ENCODE peak calls at places on chromosomes 7 and 10, in seven cellular contexts. One of them, this sample, is unnamed.

GRCh38 chr10:104589871-104590270 is 51.2 kb upstream of the SORCS3 start:
- DNase-seq in HCT116: peak
- DNase-seq in EL: peak
- DNase-seq in uterus: no peak
- DNase-seq in activated CD4-positive, alpha-beta T cell treated with anti-CD3 and anti-CD28 coated beads, Interleukin-2, amount 50 U/mL, for 4 hours: no peak
- DNase-seq in GM23248: peak
- DNase-seq in stimulated activated naive CD8-positive, alpha-beta T cell treated with anti-CD3 and anti-CD28 coated beads, Interleukin-15, Interleukin-2, amounts not matched to agents 100 U/mL and 50 U/mL, for 24 hours: no peak
- DNase-seq in this sample: no peak

GRCh38 chr10:75987610-75988009 is 556.2 kb downstream of the LRMDA start:
- DNase-seq in activated CD4-positive, alpha-beta T cell treated with anti-CD3 and anti-CD28 coated beads, Interleukin-2, amount 50 U/mL, for 4 hours: no peak
- DNase-seq in HCT116: no peak
- DNase-seq in EL: peak
- DNase-seq in stimulated activated naive CD8-positive, alpha-beta T cell treated with anti-CD3 and anti-CD28 coated beads, Interleukin-15, Interleukin-2, amounts not matched to agents 100 U/mL and 50 U/mL, for 24 hours: no peak
- DNase-seq in GM23248: peak
- DNase-seq in uterus: no peak
- DNase-seq in this sample: no peak

GRCh38 chr7:151408839-151409554 is 841 bp downstream of the WDR86 start:
- DNase-seq in uterus: no peak
- DNase-seq in EL: no peak
- DNase-seq in stimulated activated naive CD8-positive, alpha-beta T cell treated with anti-CD3 and anti-CD28 coated beads, Interleukin-15, Interleukin-2, amounts not matched to agents 100 U/mL and 50 U/mL, for 24 hours: no peak
- DNase-seq in activated CD4-positive, alpha-beta T cell treated with anti-CD3 and anti-CD28 coated beads, Interleukin-2, amount 50 U/mL, for 4 hours: peak
- DNase-seq in HCT116: no peak
- DNase-seq in GM23248: no peak
- DNase-seq in this sample: peak

GRCh38 chr7:43905209-43905946 is 1.0 kb downstream of the URGCP start:
- DNase-seq in stimulated activated naive CD8-positive, alpha-beta T cell treated with anti-CD3 and anti-CD28 coated beads, Interleukin-15, Interleukin-2, amounts not matched to agents 100 U/mL and 50 U/mL, for 24 hours: no peak
- DNase-seq in HCT116: peak
- DNase-seq in EL: peak
- DNase-seq in GM23248: peak
- DNase-seq in activated CD4-positive, alpha-beta T cell treated with anti-CD3 and anti-CD28 coated beads, Interleukin-2, amount 50 U/mL, for 4 hours: no peak
- DNase-seq in uterus: no peak
- DNase-seq in this sample: peak

GRCh38 chr10:104735036-104735435 is 93.9 kb downstream of the SORCS3 start:
- DNase-seq in GM23248: no peak
- DNase-seq in activated CD4-positive, alpha-beta T cell treated with anti-CD3 and anti-CD28 coated beads, Interleukin-2, amount 50 U/mL, for 4 hours: no peak
- DNase-seq in stimulated activated naive CD8-positive, alpha-beta T cell treated with anti-CD3 and anti-CD28 coated beads, Interleukin-15, Interleukin-2, amounts not matched to agents 100 U/mL and 50 U/mL, for 24 hours: no peak
- DNase-seq in HCT116: no peak
- DNase-seq in uterus: no peak
- DNase-seq in EL: no peak
- DNase-seq in this sample: no peak

GRCh38 chr7:95011156-95011928 is 103.9 kb downstream of the PPP1R9A start:
- DNase-seq in EL: peak
- DNase-seq in stimulated activated naive CD8-positive, alpha-beta T cell treated with anti-CD3 and anti-CD28 coated beads, Interleukin-15, Interleukin-2, amounts not matched to agents 100 U/mL and 50 U/mL, for 24 hours: no peak
- DNase-seq in HCT116: no peak
- DNase-seq in uterus: no peak
- DNase-seq in activated CD4-positive, alpha-beta T cell treated with anti-CD3 and anti-CD28 coated beads, Interleukin-2, amount 50 U/mL, for 4 hours: no peak
- DNase-seq in GM23248: peak
- DNase-seq in this sample: no peak

GRCh38 chr7:43749383-43749940 is 9.0 kb upstream of the BLVRA start:
- DNase-seq in HCT116: no peak
- DNase-seq in stimulated activated naive CD8-positive, alpha-beta T cell treated with anti-CD3 and anti-CD28 coated beads, Interleukin-15, Interleukin-2, amounts not matched to agents 100 U/mL and 50 U/mL, for 24 hours: no peak
- DNase-seq in uterus: no peak
- DNase-seq in EL: no peak
- DNase-seq in activated CD4-positive, alpha-beta T cell treated with anti-CD3 and anti-CD28 coated beads, Interleukin-2, amount 50 U/mL, for 4 hours: no peak
- DNase-seq in GM23248: no peak
- DNase-seq in this sample: no peak

GRCh38 chr7:50321678-50322077 is 17.2 kb downstream of the IKZF1 start:
- DNase-seq in uterus: no peak
- DNase-seq in stimulated activated naive CD8-positive, alpha-beta T cell treated with anti-CD3 and anti-CD28 coated beads, Interleukin-15, Interleukin-2, amounts not matched to agents 100 U/mL and 50 U/mL, for 24 hours: no peak
- DNase-seq in HCT116: no peak
- DNase-seq in activated CD4-positive, alpha-beta T cell treated with anti-CD3 and anti-CD28 coated beads, Interleukin-2, amount 50 U/mL, for 4 hours: peak
- DNase-seq in EL: no peak
- DNase-seq in GM23248: no peak
- DNase-seq in this sample: no peak

GRCh38 chr7:101984141-101984879 is 166.9 kb downstream of the CUX1 start:
- DNase-seq in HCT116: no peak
- DNase-seq in GM23248: peak
- DNase-seq in activated CD4-positive, alpha-beta T cell treated with anti-CD3 and anti-CD28 coated beads, Interleukin-2, amount 50 U/mL, for 4 hours: no peak
- DNase-seq in stimulated activated naive CD8-positive, alpha-beta T cell treated with anti-CD3 and anti-CD28 coated beads, Interleukin-15, Interleukin-2, amounts not matched to agents 100 U/mL and 50 U/mL, for 24 hours: no peak
- DNase-seq in EL: no peak
- DNase-seq in uterus: no peak
- DNase-seq in this sample: no peak

GRCh38 chr7:158941821-158942605 is 85.7 kb downstream of the DYNC2I1 start:
- DNase-seq in GM23248: no peak
- DNase-seq in EL: no peak
- DNase-seq in uterus: no peak
- DNase-seq in stimulated activated naive CD8-positive, alpha-beta T cell treated with anti-CD3 and anti-CD28 coated beads, Interleukin-15, Interleukin-2, amounts not matched to agents 100 U/mL and 50 U/mL, for 24 hours: no peak
- DNase-seq in activated CD4-positive, alpha-beta T cell treated with anti-CD3 and anti-CD28 coated beads, Interleukin-2, amount 50 U/mL, for 4 hours: no peak
- DNase-seq in HCT116: no peak
- DNase-seq in this sample: no peak

GRCh38 chr7:149860821-149861727 is 12.7 kb upstream of the ATP6V0E2 start:
- DNase-seq in activated CD4-positive, alpha-beta T cell treated with anti-CD3 and anti-CD28 coated beads, Interleukin-2, amount 50 U/mL, for 4 hours: no peak
- DNase-seq in HCT116: no peak
- DNase-seq in stimulated activated naive CD8-positive, alpha-beta T cell treated with anti-CD3 and anti-CD28 coated beads, Interleukin-15, Interleukin-2, amounts not matched to agents 100 U/mL and 50 U/mL, for 24 hours: peak
- DNase-seq in uterus: peak
- DNase-seq in GM23248: no peak
- DNase-seq in EL: no peak
- DNase-seq in this sample: no peak

GRCh38 chr10:77877461-77878344 is 48.9 kb downstream of the DLG5 start:
- DNase-seq in EL: no peak
- DNase-seq in HCT116: no peak
- DNase-seq in uterus: peak
- DNase-seq in GM23248: peak
- DNase-seq in activated CD4-positive, alpha-beta T cell treated with anti-CD3 and anti-CD28 coated beads, Interleukin-2, amount 50 U/mL, for 4 hours: no peak
- DNase-seq in stimulated activated naive CD8-positive, alpha-beta T cell treated with anti-CD3 and anti-CD28 coated beads, Interleukin-15, Interleukin-2, amounts not matched to agents 100 U/mL and 50 U/mL, for 24 hours: peak
- DNase-seq in this sample: no peak

GRCh38 chr7:81299272-81299671 is 380.4 kb upstream of the SEMA3C start:
- DNase-seq in stimulated activated naive CD8-positive, alpha-beta T cell treated with anti-CD3 and anti-CD28 coated beads, Interleukin-15, Interleukin-2, amounts not matched to agents 100 U/mL and 50 U/mL, for 24 hours: no peak
- DNase-seq in activated CD4-positive, alpha-beta T cell treated with anti-CD3 and anti-CD28 coated beads, Interleukin-2, amount 50 U/mL, for 4 hours: no peak
- DNase-seq in EL: peak
- DNase-seq in uterus: no peak
- DNase-seq in HCT116: peak
- DNase-seq in GM23248: peak
- DNase-seq in this sample: peak

GRCh38 chr7:24441331-24442059 is 131.8 kb upstream of the PALS2 start:
- DNase-seq in uterus: no peak
- DNase-seq in EL: no peak
- DNase-seq in GM23248: no peak
- DNase-seq in HCT116: no peak
- DNase-seq in activated CD4-positive, alpha-beta T cell treated with anti-CD3 and anti-CD28 coated beads, Interleukin-2, amount 50 U/mL, for 4 hours: no peak
- DNase-seq in stimulated activated naive CD8-positive, alpha-beta T cell treated with anti-CD3 and anti-CD28 coated beads, Interleukin-15, Interleukin-2, amounts not matched to agents 100 U/mL and 50 U/mL, for 24 hours: no peak
- DNase-seq in this sample: no peak